ENCODE peak calls at places on chromosomes 3 and 15, in four cellular contexts. One of them, this sample, is unnamed.

GRCh38 chr3:52039846-52040245 is 16.5 kb downstream of the DUSP7 start:
- DNase-seq in H9: no peak
- DNase-seq in IMR-90: no peak
- DNase-seq in mesendoderm: no peak
- DNase-seq in this sample: no peak

GRCh38 chr15:100761253-100761935 is 118.2 kb upstream of the ALDH1A3 start:
- DNase-seq in H9: no peak
- DNase-seq in IMR-90: no peak
- DNase-seq in mesendoderm: no peak
- DNase-seq in this sample: no peak

GRCh38 chr3:54698059-54698458 is 229.8 kb downstream of the LRTM1 start:
- DNase-seq in H9: no peak
- DNase-seq in IMR-90: no peak
- DNase-seq in mesendoderm: no peak
- DNase-seq in this sample: no peak

GRCh38 chr15:39969871-39970270 is 36.0 kb downstream of the EIF2AK4 start:
- DNase-seq in H9: no peak
- DNase-seq in IMR-90: peak; percentile 6
- DNase-seq in mesendoderm: peak; percentile 18
- DNase-seq in this sample: peak; percentile 37

GRCh38 chr3:129602730-129603560 is 3.5 kb downstream of the PLXND1 start:
- DNase-seq in H9: peak; percentile 79
- DNase-seq in IMR-90: peak; percentile 95
- DNase-seq in mesendoderm: peak; percentile 88
- DNase-seq in this sample: peak; percentile 99

GRCh38 chr3:184796551-184796950 is 15.4 kb upstream of the VPS8 start:
- DNase-seq in H9: no peak
- DNase-seq in IMR-90: no peak
- DNase-seq in mesendoderm: peak; percentile 96
- DNase-seq in this sample: no peak

GRCh38 chr3:111594205-111594604 is 941 bp downstream of the ZBED2 start:
- DNase-seq in H9: no peak
- DNase-seq in IMR-90: peak; percentile 91
- DNase-seq in mesendoderm: peak; percentile 37
- DNase-seq in this sample: peak; percentile 37

GRCh38 chr15:45393851-45394250 is 15.5 kb upstream of the GATM start:
- DNase-seq in H9: peak; percentile 41
- DNase-seq in IMR-90: no peak
- DNase-seq in mesendoderm: peak; percentile 73
- DNase-seq in this sample: peak; percentile 19

GRCh38 chr3:143337387-143337786 is 217.8 kb downstream of the CHST2 start:
- DNase-seq in H9: no peak
- DNase-seq in IMR-90: no peak
- DNase-seq in mesendoderm: no peak
- DNase-seq in this sample: peak; percentile 72

GRCh38 chr15:65132841-65133549 is 613 bp downstream of the PDCD7 start:
- DNase-seq in H9: peak; percentile 53
- DNase-seq in IMR-90: peak; percentile 47
- DNase-seq in mesendoderm: peak; percentile 74
- DNase-seq in this sample: peak; percentile 75

GRCh38 chr3:122497425-122497824 is 17.3 kb downstream of the KPNA1 start:
- DNase-seq in H9: no peak
- DNase-seq in IMR-90: peak; percentile 91
- DNase-seq in mesendoderm: no peak
- DNase-seq in this sample: peak; percentile 90

GRCh38 chr3:141769171-141769894 is 6.1 kb downstream of the GRK7 start:
- DNase-seq in H9: no peak
- DNase-seq in IMR-90: peak; percentile 31
- DNase-seq in mesendoderm: peak; percentile 57
- DNase-seq in this sample: peak; percentile 34

GRCh38 chr3:30426319-30426993 is 179.9 kb upstream of the TGFBR2 start:
- DNase-seq in H9: no peak
- DNase-seq in IMR-90: peak; percentile 61
- DNase-seq in mesendoderm: peak; percentile 22
- DNase-seq in this sample: peak; percentile 31

GRCh38 chr3:10550705-10551104 is 45.3 kb upstream of the ATP2B2 start:
- DNase-seq in H9: peak; percentile 24
- DNase-seq in IMR-90: no peak
- DNase-seq in mesendoderm: no peak
- DNase-seq in this sample: no peak

GRCh38 chr15:89900849-89901248 is 7.1 kb upstream of the AP3S2 start:
- DNase-seq in H9: no peak
- DNase-seq in IMR-90: no peak
- DNase-seq in mesendoderm: no peak
- DNase-seq in this sample: no peak

GRCh38 chr3:189629803-189630455 is 1.3 kb upstream of the TP63 start:
- DNase-seq in H9: no peak
- DNase-seq in IMR-90: no peak
- DNase-seq in mesendoderm: no peak
- DNase-seq in this sample: no peak

GRCh38 chr3:186640473-186640818 is 247 bp downstream of the FETUB start:
- DNase-seq in H9: peak; percentile 62
- DNase-seq in IMR-90: no peak
- DNase-seq in mesendoderm: no peak
- DNase-seq in this sample: no peak

GRCh38 chr3:107468782-107469181 is 54.0 kb upstream of the BBX start:
- DNase-seq in H9: no peak
- DNase-seq in IMR-90: no peak
- DNase-seq in mesendoderm: peak; percentile 31
- DNase-seq in this sample: no peak

GRCh38 chr3:158701666-158702065 is 29.2 kb upstream of the LXN start:
- DNase-seq in H9: no peak
- DNase-seq in IMR-90: peak; percentile 70
- DNase-seq in mesendoderm: no peak
- DNase-seq in this sample: no peak

GRCh38 chr15:91867581-91868026 is 14.1 kb downstream of the SLCO3A1 start:
- DNase-seq in H9: peak; percentile 73
- DNase-seq in IMR-90: peak; percentile 87
- DNase-seq in mesendoderm: peak; percentile 78
- DNase-seq in this sample: peak; percentile 62

GRCh38 chr3:48642605-48643004 is 7.3 kb upstream of the SLC26A6 start:
- DNase-seq in H9: no peak
- DNase-seq in IMR-90: no peak
- DNase-seq in mesendoderm: no peak
- DNase-seq in this sample: no peak
- H3K23ac ChIP-seq in H9: no peak overlapping the region
- H3K23ac ChIP-seq in IMR-90: no peak overlapping the region
- H3K23ac ChIP-seq in mesendoderm: no peak overlapping the region
- H3K23ac ChIP-seq in this sample: no peak overlapping the region

DNA sequence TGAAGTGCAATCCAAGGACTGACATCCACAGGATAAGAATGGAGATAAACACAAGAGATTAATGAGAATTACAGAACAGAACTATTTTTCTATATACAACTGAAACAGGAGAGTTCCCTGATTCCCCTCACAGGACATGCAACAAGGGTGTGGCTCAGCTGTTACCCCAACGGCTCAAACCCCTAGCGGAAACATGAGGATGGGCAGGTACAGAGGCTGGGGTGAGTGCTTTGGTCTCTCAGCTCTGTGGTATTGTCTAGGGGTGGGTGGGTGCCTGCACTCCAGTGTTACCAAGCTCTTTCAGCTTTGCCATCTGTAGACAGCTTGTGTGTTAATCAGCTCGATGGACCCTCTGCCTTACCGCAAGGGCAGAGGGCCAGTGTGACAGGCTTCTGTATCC is 17.8 kb upstream of the LRIG1 start:
- DNase-seq in H9: no peak
- DNase-seq in IMR-90: no peak
- DNase-seq in mesendoderm: no peak
- DNase-seq in this sample: no peak
- H3K4me2 ChIP-seq in H9: no peak overlapping the region
- H3K4me2 ChIP-seq in IMR-90: no peak overlapping the region
- H3K4me2 ChIP-seq in mesendoderm: no peak overlapping the region
- H3K4me2 ChIP-seq in this sample: no peak overlapping the region

GRCh38 chr3:49121244-49121671 is 635 bp upstream of the USP19 start:
- DNase-seq in H9: no peak
- DNase-seq in IMR-90: no peak
- DNase-seq in mesendoderm: no peak
- DNase-seq in this sample: no peak
- H3K18ac ChIP-seq in H9: no peak overlapping the region
- H3K18ac ChIP-seq in IMR-90: no peak overlapping the region
- H3K18ac ChIP-seq in mesendoderm: no peak overlapping the region
- H3K18ac ChIP-seq in this sample: peak overlapping the region; percentile 31

DNA sequence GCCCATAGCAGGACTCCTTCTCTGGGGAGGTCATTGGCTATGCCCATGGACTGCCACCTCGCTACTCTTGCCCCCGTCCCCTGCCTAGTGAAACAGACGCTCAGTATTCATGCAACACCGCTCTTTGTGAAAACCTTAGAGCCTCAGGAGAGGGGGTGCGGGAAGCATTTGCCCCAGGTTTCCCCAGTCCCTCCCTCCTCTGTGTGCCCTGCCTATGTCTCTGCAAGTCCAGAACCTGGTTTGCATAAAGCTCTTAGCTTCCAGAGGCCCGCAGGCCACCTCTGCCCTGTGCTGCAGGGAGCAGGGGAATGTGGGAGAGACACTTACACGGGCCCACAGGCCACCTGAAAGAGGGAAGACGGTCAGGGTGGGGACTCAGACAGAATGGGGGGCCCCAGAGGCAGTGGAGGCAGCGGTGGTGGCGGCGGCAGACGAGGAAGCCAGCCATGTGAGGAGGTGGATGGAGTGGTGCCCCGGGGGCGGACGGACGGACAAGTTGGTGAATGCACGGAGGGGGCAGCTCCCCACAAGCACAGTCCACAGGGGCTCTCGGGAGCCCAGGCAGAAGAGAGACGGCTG is 33.8 kb upstream of the CTSH start:
- DNase-seq in H9: no peak
- DNase-seq in IMR-90: no peak
- DNase-seq in mesendoderm: no peak
- DNase-seq in this sample: no peak
- H3K23ac ChIP-seq in H9: no peak overlapping the region
- H3K23ac ChIP-seq in IMR-90: no peak overlapping the region
- H3K23ac ChIP-seq in mesendoderm: no peak overlapping the region
- H3K23ac ChIP-seq in this sample: no peak overlapping the region

GRCh38 chr3:45060165-45060897 is 34.2 kb downstream of the CLEC3B start:
- DNase-seq in H9: no peak
- DNase-seq in IMR-90: no peak
- DNase-seq in mesendoderm: no peak
- DNase-seq in this sample: peak; percentile 25

GRCh38 chr3:45059132-45059531 is 33.0 kb downstream of the CLEC3B start:
- DNase-seq in H9: no peak
- DNase-seq in IMR-90: no peak
- DNase-seq in mesendoderm: no peak
- DNase-seq in this sample: no peak

GRCh38 chr3:45064512-45065372 is 38.6 kb downstream of the CLEC3B start:
- DNase-seq in H9: no peak
- DNase-seq in IMR-90: peak; percentile 94
- DNase-seq in mesendoderm: no peak
- DNase-seq in this sample: peak; percentile 97

GRCh38 chr3:45065373-45065720 is 39.2 kb downstream of the CLEC3B start:
- DNase-seq in H9: no peak
- DNase-seq in IMR-90: no peak
- DNase-seq in mesendoderm: no peak
- DNase-seq in this sample: no peak

GRCh38 chr3:45062697-45063070 is 36.6 kb downstream of the CLEC3B start:
- DNase-seq in H9: no peak
- DNase-seq in IMR-90: no peak
- DNase-seq in mesendoderm: no peak
- DNase-seq in this sample: no peak
- H3K4me2 ChIP-seq in H9: no peak overlapping the region
- H3K4me2 ChIP-seq in IMR-90: no peak overlapping the region
- H3K4me2 ChIP-seq in mesendoderm: no peak overlapping the region
- H3K4me2 ChIP-seq in this sample: no peak overlapping the region